ENCODE peak calls at places on chromosomes 1 and 21, in nine cellular contexts. X, M, R, B, L, P, G, W and Q are unnamed samples.

GRCh38 chr1:203187306-203188264 is 1.1 kb upstream of the CHI3L1 start:
- DNase-seq in X (no peak), M (no peak), R (no peak), B (no peak), L (no peak), P (no peak), G (no peak), W (no peak), Q (no peak)

GRCh38 chr1:192527950-192528349 is 47.6 kb upstream of the RGS1 start:
- DNase-seq in X (no peak), M (no peak), R (no peak), B (no peak), L (no peak), P (no peak), G (no peak), W (no peak), Q (no peak)

GRCh38 chr1:60848583-60849188 is 233.7 kb upstream of the NFIA start:
- DNase-seq in X (no peak), M (no peak), R (no peak), B (no peak), L (peak; percentile 71), P (peak; percentile 37), G (peak; percentile 52), W (no peak), Q (no peak)

GRCh38 chr1:200452850-200453543 is 43.2 kb upstream of the ZNF281 start:
- DNase-seq in X (no peak), M (no peak), R (no peak), B (no peak), L (peak; percentile 7), P (peak; percentile 48), G (no peak), W (no peak), Q (no peak)

GRCh38 chr21:39048064-39048463 is 135.2 kb downstream of the PSMG1 start:
- DNase-seq in X (no peak), M (peak; percentile 10), R (no peak), B (peak; percentile 67), L (no peak), P (peak; percentile 79), G (no peak), W (no peak), Q (peak; percentile 84)

GRCh38 chr1:218315638-218316037 is 29.5 kb upstream of the TGFB2 start:
- DNase-seq in X (no peak), M (no peak), R (no peak), B (no peak), L (no peak), P (no peak), G (no peak), W (no peak), Q (no peak)

GRCh38 chr1:47644216-47644581 is 206.4 kb downstream of the FOXD2 start:
- DNase-seq in X (no peak), M (no peak), R (no peak), B (no peak), L (peak; percentile 24), P (peak; percentile 52), G (no peak), W (no peak), Q (no peak)

GRCh38 chr21:45401916-45402900 is 2.8 kb upstream of the COL18A1 start:
- DNase-seq in X (no peak), M (no peak), R (no peak), B (no peak), L (no peak), P (no peak), G (no peak), W (no peak), Q (no peak)

GRCh38 chr1:2360588-2361364 is 30.6 kb downstream of the MORN1 start:
- DNase-seq in X (no peak), M (no peak), R (no peak), B (no peak), L (peak; percentile 15), P (no peak), G (no peak), W (no peak), Q (no peak)

GRCh38 chr1:18107671-18108312 is at the start of gene IGSF21:
- DNase-seq in X (no peak), M (no peak), R (no peak), B (no peak), L (no peak), P (peak; percentile 52), G (no peak), W (peak; percentile 79), Q (peak; percentile 77)

GRCh38 chr1:53909946-53910345 is 16.0 kb downstream of the DIO1 start:
- DNase-seq in X (no peak), M (no peak), R (no peak), B (no peak), L (peak; percentile 56), P (no peak), G (no peak), W (no peak), Q (no peak)

GRCh38 chr1:45490121-45490622 is 791 bp downstream of the TESK2 start:
- DNase-seq in X (no peak), M (no peak), R (no peak), B (no peak), L (peak; percentile 61), P (no peak), G (no peak), W (no peak), Q (no peak)

GRCh38 chr1:228216371-228217320 is 8.8 kb downstream of the OBSCN start:
- DNase-seq in X (no peak), M (no peak), R (peak; percentile 29), B (no peak), L (no peak), P (no peak), G (no peak), W (peak; percentile 84), Q (no peak)

GRCh38 chr1:112849425-112849966 is 106.5 kb downstream of the SLC16A1 start:
- DNase-seq in X (no peak), M (peak; percentile 51), R (peak; percentile 63), B (no peak), L (peak; percentile 64), P (peak; percentile 67), G (no peak), W (peak; percentile 85), Q (peak; percentile 76)

GRCh38 chr21:35423694-35424093 is 374.6 kb upstream of the RUNX1 start:
- DNase-seq in X (no peak), M (no peak), R (no peak), B (no peak), L (peak; percentile 41), P (no peak), G (no peak), W (no peak), Q (no peak)

GRCh38 chr1:82560566-82560965 is 759.8 kb downstream of the ADGRL2 start:
- DNase-seq in X (no peak), M (no peak), R (no peak), B (no peak), L (no peak), P (no peak), G (no peak), W (no peak), Q (no peak)

GRCh38 chr1:57325117-57325516 is 98.7 kb downstream of the DAB1 start:
- DNase-seq in X (no peak), M (no peak), R (no peak), B (no peak), L (no peak), P (no peak), G (no peak), W (no peak), Q (no peak)

GRCh38 chr1:32903991-32904776 is 3.0 kb upstream of the TMEM54 start:
- DNase-seq in X (no peak), M (no peak), R (no peak), B (no peak), L (no peak), P (no peak), G (no peak), W (no peak), Q (no peak)

GRCh38 chr1:107430540-107431228 is 289.8 kb downstream of the NTNG1 start:
- DNase-seq in X (no peak), M (peak; percentile 0), R (no peak), B (no peak), L (peak; percentile 17), P (peak; percentile 42), G (peak; percentile 7), W (no peak), Q (peak; percentile 47)

GRCh38 chr1:8023287-8023994 is 2.7 kb downstream of the ERRFI1 start:
- DNase-seq in X (no peak), M (no peak), R (no peak), B (no peak), L (no peak), P (no peak), G (no peak), W (no peak), Q (no peak)

GRCh38 chr1:13927736-13928135 is 227.7 kb downstream of the PRDM2 start:
- DNase-seq in X (no peak), M (no peak), R (no peak), B (no peak), L (no peak), P (no peak), G (no peak), W (no peak), Q (no peak)

GRCh38 chr1:49686107-49686506 is 337.6 kb downstream of the AGBL4 start:
- DNase-seq in X (no peak), M (no peak), R (no peak), B (no peak), L (no peak), P (no peak), G (no peak), W (no peak), Q (no peak)

GRCh38 chr1:245990315-245991022 is 516.6 kb downstream of the SMYD3 start:
- DNase-seq in X (no peak), M (no peak), R (no peak), B (no peak), L (no peak), P (no peak), G (no peak), W (no peak), Q (no peak)

GRCh38 chr1:36486436-36487335 is 4.0 kb upstream of the CSF3R start:
- DNase-seq in X (no peak), M (no peak), R (peak; percentile 64), B (peak; percentile 35), L (no peak), P (no peak), G (peak; percentile 56), W (peak; percentile 85), Q (no peak)

GRCh38 chr1:53110370-53111072 is 31.9 kb downstream of the SLC1A7 start:
- DNase-seq in X (no peak), M (no peak), R (no peak), B (peak; percentile 68), L (peak; percentile 91), P (no peak), G (no peak), W (peak; percentile 70), Q (no peak)